ENCODE peak calls at places on chromosomes 1 and 21, in eight cellular contexts. One of them, this sample, is unnamed.
A peak's percentile ranks its signal among the peaks of the same experiment; 100 is the strongest.

GRCh38 chr1:57934745-57935144 is 510.9 kb upstream of the DAB1 start:
- DNase-seq in GM03348: no peak
- DNase-seq in T-cell: no peak
- DNase-seq in stimulated activated CD4-positive, alpha-beta T cell treated with anti-CD3 and anti-CD28 coated beads, Interleukin-1b, Interleukin-23, amount 100 ng/mL, for 24 hours: no peak
- DNase-seq in dermis microvascular lymphatic vessel endothelial cell: no peak
- DNase-seq in HEK293T: no peak
- DNase-seq in ACHN: no peak
- DNase-seq in Caco-2: no peak
- DNase-seq in this sample: no peak

GRCh38 chr1:184596950-184597651 is 157.6 kb downstream of the EDEM3 start:
- DNase-seq in GM03348: no peak
- DNase-seq in T-cell: no peak
- DNase-seq in stimulated activated CD4-positive, alpha-beta T cell treated with anti-CD3 and anti-CD28 coated beads, Interleukin-1b, Interleukin-23, amount 100 ng/mL, for 24 hours: no peak
- DNase-seq in dermis microvascular lymphatic vessel endothelial cell: no peak
- DNase-seq in HEK293T: peak; percentile 32
- DNase-seq in ACHN: no peak
- DNase-seq in Caco-2: no peak
- DNase-seq in this sample: no peak

GRCh38 chr21:27206368-27206982 is 239.6 kb upstream of the ADAMTS5 start:
- DNase-seq in GM03348: peak; percentile 30
- DNase-seq in T-cell: no peak
- DNase-seq in stimulated activated CD4-positive, alpha-beta T cell treated with anti-CD3 and anti-CD28 coated beads, Interleukin-1b, Interleukin-23, amount 100 ng/mL, for 24 hours: no peak
- DNase-seq in dermis microvascular lymphatic vessel endothelial cell: no peak
- DNase-seq in HEK293T: no peak
- DNase-seq in ACHN: no peak
- DNase-seq in Caco-2: no peak
- DNase-seq in this sample: no peak

GRCh38 chr1:178048426-178048825 is 45.5 kb upstream of the RASAL2 start:
- DNase-seq in GM03348: peak; percentile 22
- DNase-seq in T-cell: no peak
- DNase-seq in stimulated activated CD4-positive, alpha-beta T cell treated with anti-CD3 and anti-CD28 coated beads, Interleukin-1b, Interleukin-23, amount 100 ng/mL, for 24 hours: no peak
- DNase-seq in dermis microvascular lymphatic vessel endothelial cell: no peak
- DNase-seq in HEK293T: no peak
- DNase-seq in ACHN: no peak
- DNase-seq in Caco-2: no peak
- DNase-seq in this sample: no peak

GRCh38 chr1:86155061-86155806 is 1.3 kb downstream of the COL24A1 start:
- DNase-seq in GM03348: peak; percentile 52
- DNase-seq in T-cell: no peak
- DNase-seq in stimulated activated CD4-positive, alpha-beta T cell treated with anti-CD3 and anti-CD28 coated beads, Interleukin-1b, Interleukin-23, amount 100 ng/mL, for 24 hours: no peak
- DNase-seq in dermis microvascular lymphatic vessel endothelial cell: no peak
- DNase-seq in HEK293T: no peak
- DNase-seq in ACHN: no peak
- DNase-seq in Caco-2: no peak
- DNase-seq in this sample: no peak

GRCh38 chr1:52727114-52727586 is 897 bp downstream of the ZYG11B start:
- DNase-seq in GM03348: peak; percentile 31
- DNase-seq in T-cell: no peak
- DNase-seq in stimulated activated CD4-positive, alpha-beta T cell treated with anti-CD3 and anti-CD28 coated beads, Interleukin-1b, Interleukin-23, amount 100 ng/mL, for 24 hours: no peak
- DNase-seq in dermis microvascular lymphatic vessel endothelial cell: peak; percentile 10
- DNase-seq in HEK293T: peak; percentile 17
- DNase-seq in ACHN: no peak
- DNase-seq in Caco-2: no peak
- DNase-seq in this sample: no peak

GRCh38 chr21:45379171-45379900 is 25.6 kb upstream of the COL18A1 start:
- DNase-seq in GM03348: no peak
- DNase-seq in T-cell: no peak
- DNase-seq in stimulated activated CD4-positive, alpha-beta T cell treated with anti-CD3 and anti-CD28 coated beads, Interleukin-1b, Interleukin-23, amount 100 ng/mL, for 24 hours: no peak
- DNase-seq in dermis microvascular lymphatic vessel endothelial cell: peak; percentile 32
- DNase-seq in HEK293T: no peak
- DNase-seq in ACHN: no peak
- DNase-seq in Caco-2: no peak
- DNase-seq in this sample: no peak

GRCh38 chr1:15876357-15876756 is 28.9 kb downstream of the SPEN start:
- DNase-seq in GM03348: no peak
- DNase-seq in T-cell: no peak
- DNase-seq in stimulated activated CD4-positive, alpha-beta T cell treated with anti-CD3 and anti-CD28 coated beads, Interleukin-1b, Interleukin-23, amount 100 ng/mL, for 24 hours: no peak
- DNase-seq in dermis microvascular lymphatic vessel endothelial cell: no peak
- DNase-seq in HEK293T: peak; percentile 76
- DNase-seq in ACHN: no peak
- DNase-seq in Caco-2: peak; percentile 30
- DNase-seq in this sample: no peak

GRCh38 chr1:161706483-161707347 is at the start of gene FCRLA:
- DNase-seq in GM03348: peak; percentile 81
- DNase-seq in T-cell: no peak
- DNase-seq in stimulated activated CD4-positive, alpha-beta T cell treated with anti-CD3 and anti-CD28 coated beads, Interleukin-1b, Interleukin-23, amount 100 ng/mL, for 24 hours: no peak
- DNase-seq in dermis microvascular lymphatic vessel endothelial cell: peak; percentile 26
- DNase-seq in HEK293T: no peak
- DNase-seq in ACHN: peak; percentile 9
- DNase-seq in Caco-2: no peak
- DNase-seq in this sample: no peak

GRCh38 chr1:208171615-208172388 is 72.4 kb downstream of the PLXNA2 start:
- DNase-seq in GM03348: no peak
- DNase-seq in T-cell: no peak
- DNase-seq in stimulated activated CD4-positive, alpha-beta T cell treated with anti-CD3 and anti-CD28 coated beads, Interleukin-1b, Interleukin-23, amount 100 ng/mL, for 24 hours: no peak
- DNase-seq in dermis microvascular lymphatic vessel endothelial cell: no peak
- DNase-seq in HEK293T: no peak
- DNase-seq in ACHN: no peak
- DNase-seq in Caco-2: no peak
- DNase-seq in this sample: no peak

GRCh38 chr1:147626739-147627138 is 43.6 kb downstream of the ACP6 start:
- DNase-seq in GM03348: no peak
- DNase-seq in T-cell: no peak
- DNase-seq in stimulated activated CD4-positive, alpha-beta T cell treated with anti-CD3 and anti-CD28 coated beads, Interleukin-1b, Interleukin-23, amount 100 ng/mL, for 24 hours: no peak
- DNase-seq in dermis microvascular lymphatic vessel endothelial cell: no peak
- DNase-seq in HEK293T: no peak
- DNase-seq in ACHN: no peak
- DNase-seq in Caco-2: no peak
- DNase-seq in this sample: no peak

GRCh38 chr1:64537942-64538341 is 68.0 kb downstream of the CACHD1 start:
- DNase-seq in GM03348: no peak
- DNase-seq in T-cell: no peak
- DNase-seq in stimulated activated CD4-positive, alpha-beta T cell treated with anti-CD3 and anti-CD28 coated beads, Interleukin-1b, Interleukin-23, amount 100 ng/mL, for 24 hours: no peak
- DNase-seq in dermis microvascular lymphatic vessel endothelial cell: no peak
- DNase-seq in HEK293T: peak; percentile 52
- DNase-seq in ACHN: peak; percentile 60
- DNase-seq in Caco-2: no peak
- DNase-seq in this sample: no peak

GRCh38 chr1:211603191-211603701 is 24.3 kb upstream of the SLC30A1 start:
- DNase-seq in GM03348: peak; percentile 29
- DNase-seq in T-cell: no peak
- DNase-seq in stimulated activated CD4-positive, alpha-beta T cell treated with anti-CD3 and anti-CD28 coated beads, Interleukin-1b, Interleukin-23, amount 100 ng/mL, for 24 hours: no peak
- DNase-seq in dermis microvascular lymphatic vessel endothelial cell: no peak
- DNase-seq in HEK293T: no peak
- DNase-seq in ACHN: no peak
- DNase-seq in Caco-2: peak; percentile 36
- DNase-seq in this sample: no peak

GRCh38 chr1:42321731-42322130 is 13.3 kb downstream of the FOXJ3 start:
- DNase-seq in GM03348: no peak
- DNase-seq in T-cell: no peak
- DNase-seq in stimulated activated CD4-positive, alpha-beta T cell treated with anti-CD3 and anti-CD28 coated beads, Interleukin-1b, Interleukin-23, amount 100 ng/mL, for 24 hours: no peak
- DNase-seq in dermis microvascular lymphatic vessel endothelial cell: no peak
- DNase-seq in HEK293T: no peak
- DNase-seq in ACHN: no peak
- DNase-seq in Caco-2: no peak
- DNase-seq in this sample: no peak

GRCh38 chr1:104132386-104132973 is 382.8 kb downstream of the AMY1C start:
- DNase-seq in GM03348: no peak
- DNase-seq in T-cell: no peak
- DNase-seq in stimulated activated CD4-positive, alpha-beta T cell treated with anti-CD3 and anti-CD28 coated beads, Interleukin-1b, Interleukin-23, amount 100 ng/mL, for 24 hours: no peak
- DNase-seq in dermis microvascular lymphatic vessel endothelial cell: no peak
- DNase-seq in HEK293T: peak; percentile 63
- DNase-seq in ACHN: peak; percentile 48
- DNase-seq in Caco-2: peak; percentile 12
- DNase-seq in this sample: no peak

GRCh38 chr1:167500283-167500860 is 18.0 kb downstream of the CD247 start:
- DNase-seq in GM03348: no peak
- DNase-seq in T-cell: no peak
- DNase-seq in stimulated activated CD4-positive, alpha-beta T cell treated with anti-CD3 and anti-CD28 coated beads, Interleukin-1b, Interleukin-23, amount 100 ng/mL, for 24 hours: no peak
- DNase-seq in dermis microvascular lymphatic vessel endothelial cell: no peak
- DNase-seq in HEK293T: no peak
- DNase-seq in ACHN: no peak
- DNase-seq in Caco-2: no peak
- DNase-seq in this sample: no peak

GRCh38 chr1:159339517-159339916 is 37.4 kb downstream of the FCER1A start:
- DNase-seq in GM03348: no peak
- DNase-seq in T-cell: no peak
- DNase-seq in stimulated activated CD4-positive, alpha-beta T cell treated with anti-CD3 and anti-CD28 coated beads, Interleukin-1b, Interleukin-23, amount 100 ng/mL, for 24 hours: no peak
- DNase-seq in dermis microvascular lymphatic vessel endothelial cell: no peak
- DNase-seq in HEK293T: no peak
- DNase-seq in ACHN: peak; percentile 89
- DNase-seq in Caco-2: no peak
- DNase-seq in this sample: no peak

GRCh38 chr1:37486680-37487618 is 12.6 kb downstream of the ZC3H12A start:
- DNase-seq in GM03348: peak; percentile 91
- DNase-seq in T-cell: peak; percentile 77
- DNase-seq in stimulated activated CD4-positive, alpha-beta T cell treated with anti-CD3 and anti-CD28 coated beads, Interleukin-1b, Interleukin-23, amount 100 ng/mL, for 24 hours: peak; percentile 61
- DNase-seq in dermis microvascular lymphatic vessel endothelial cell: peak; percentile 68
- DNase-seq in HEK293T: peak; percentile 84
- DNase-seq in ACHN: peak; percentile 56
- DNase-seq in Caco-2: peak; percentile 75
- DNase-seq in this sample: peak; percentile 14

GRCh38 chr21:42590431-42591131 is 62.8 kb upstream of the PDE9A start:
- DNase-seq in GM03348: no peak
- DNase-seq in T-cell: peak; percentile 11
- DNase-seq in stimulated activated CD4-positive, alpha-beta T cell treated with anti-CD3 and anti-CD28 coated beads, Interleukin-1b, Interleukin-23, amount 100 ng/mL, for 24 hours: no peak
- DNase-seq in dermis microvascular lymphatic vessel endothelial cell: no peak
- DNase-seq in HEK293T: no peak
- DNase-seq in ACHN: no peak
- DNase-seq in Caco-2: no peak
- DNase-seq in this sample: no peak

GRCh38 chr1:74426208-74426932 is 86.0 kb downstream of the LRRC53 start:
- DNase-seq in GM03348: no peak
- DNase-seq in T-cell: no peak
- DNase-seq in stimulated activated CD4-positive, alpha-beta T cell treated with anti-CD3 and anti-CD28 coated beads, Interleukin-1b, Interleukin-23, amount 100 ng/mL, for 24 hours: no peak
- DNase-seq in dermis microvascular lymphatic vessel endothelial cell: no peak
- DNase-seq in HEK293T: no peak
- DNase-seq in ACHN: no peak
- DNase-seq in Caco-2: no peak
- DNase-seq in this sample: no peak

GRCh38 chr1:7247683-7248401 is 462.6 kb downstream of the CAMTA1 start:
- DNase-seq in GM03348: no peak
- DNase-seq in T-cell: no peak
- DNase-seq in stimulated activated CD4-positive, alpha-beta T cell treated with anti-CD3 and anti-CD28 coated beads, Interleukin-1b, Interleukin-23, amount 100 ng/mL, for 24 hours: no peak
- DNase-seq in dermis microvascular lymphatic vessel endothelial cell: peak; percentile 61
- DNase-seq in HEK293T: no peak
- DNase-seq in ACHN: no peak
- DNase-seq in Caco-2: no peak
- DNase-seq in this sample: no peak

GRCh38 chr1:25757846-25758185 is 42.2 kb upstream of the SELENON start:
- DNase-seq in GM03348: no peak
- DNase-seq in T-cell: no peak
- DNase-seq in stimulated activated CD4-positive, alpha-beta T cell treated with anti-CD3 and anti-CD28 coated beads, Interleukin-1b, Interleukin-23, amount 100 ng/mL, for 24 hours: no peak
- DNase-seq in dermis microvascular lymphatic vessel endothelial cell: no peak
- DNase-seq in HEK293T: no peak
- DNase-seq in ACHN: no peak
- DNase-seq in Caco-2: no peak
- DNase-seq in this sample: no peak

GRCh38 chr1:42239555-42239954 is 75.0 kb upstream of the GUCA2A start:
- DNase-seq in GM03348: no peak
- DNase-seq in T-cell: no peak
- DNase-seq in stimulated activated CD4-positive, alpha-beta T cell treated with anti-CD3 and anti-CD28 coated beads, Interleukin-1b, Interleukin-23, amount 100 ng/mL, for 24 hours: no peak
- DNase-seq in dermis microvascular lymphatic vessel endothelial cell: no peak
- DNase-seq in HEK293T: no peak
- DNase-seq in ACHN: no peak
- DNase-seq in Caco-2: no peak
- DNase-seq in this sample: no peak

This sample was measured in amygdala.